ENCODE peak calls at places on chromosomes 6 and 20, in five cellular contexts. One of them, this sample, is unnamed.

GRCh38 chr6:29946787-29947186 is 4.5 kb downstream of the HLA-A start:
- DNase-seq in choroid plexus epithelial cell: no peak
- DNase-seq in stimulated activated CD4-positive, alpha-beta T cell treated with anti-CD3 and anti-CD28 coated beads, TNF-alpha, amount 100 ng/mL, for 1 hour: no peak
- DNase-seq in fibroblast of lung: no peak
- DNase-seq in WERI-Rb-1: no peak
- DNase-seq in this sample: no peak

GRCh38 chr6:107600936-107601335 is 111.0 kb downstream of the SOBP start:
- DNase-seq in WERI-Rb-1: no peak
- DNase-seq in choroid plexus epithelial cell: peak
- DNase-seq in fibroblast of lung: peak
- DNase-seq in stimulated activated CD4-positive, alpha-beta T cell treated with anti-CD3 and anti-CD28 coated beads, TNF-alpha, amount 100 ng/mL, for 1 hour: no peak
- DNase-seq in this sample: no peak

GRCh38 chr6:164014716-164015484 is 600.4 kb downstream of the QKI start:
- DNase-seq in fibroblast of lung: no peak
- DNase-seq in WERI-Rb-1: no peak
- DNase-seq in choroid plexus epithelial cell: no peak
- DNase-seq in stimulated activated CD4-positive, alpha-beta T cell treated with anti-CD3 and anti-CD28 coated beads, TNF-alpha, amount 100 ng/mL, for 1 hour: no peak
- DNase-seq in this sample: no peak

GRCh38 chr6:129686941-129687627 is 22.9 kb downstream of the ARHGAP18 start:
- DNase-seq in fibroblast of lung: no peak
- DNase-seq in choroid plexus epithelial cell: peak
- DNase-seq in WERI-Rb-1: no peak
- DNase-seq in stimulated activated CD4-positive, alpha-beta T cell treated with anti-CD3 and anti-CD28 coated beads, TNF-alpha, amount 100 ng/mL, for 1 hour: no peak
- DNase-seq in this sample: peak

GRCh38 chr6:127464161-127464880 is 5.1 kb upstream of the KIAA0408 start:
- DNase-seq in choroid plexus epithelial cell: peak
- DNase-seq in fibroblast of lung: peak
- DNase-seq in WERI-Rb-1: no peak
- DNase-seq in stimulated activated CD4-positive, alpha-beta T cell treated with anti-CD3 and anti-CD28 coated beads, TNF-alpha, amount 100 ng/mL, for 1 hour: no peak
- DNase-seq in this sample: no peak

GRCh38 chr6:28606424-28607391 is 81.0 kb downstream of the GPX5 start:
- DNase-seq in WERI-Rb-1: peak
- DNase-seq in choroid plexus epithelial cell: peak
- DNase-seq in stimulated activated CD4-positive, alpha-beta T cell treated with anti-CD3 and anti-CD28 coated beads, TNF-alpha, amount 100 ng/mL, for 1 hour: no peak
- DNase-seq in fibroblast of lung: peak
- DNase-seq in this sample: peak

GRCh38 chr6:88763160-88763559 is 200.3 kb downstream of the RNGTT start:
- DNase-seq in fibroblast of lung: no peak
- DNase-seq in stimulated activated CD4-positive, alpha-beta T cell treated with anti-CD3 and anti-CD28 coated beads, TNF-alpha, amount 100 ng/mL, for 1 hour: no peak
- DNase-seq in choroid plexus epithelial cell: no peak
- DNase-seq in WERI-Rb-1: no peak
- DNase-seq in this sample: no peak

GRCh38 chr20:5531318-5532081 is 214.7 kb upstream of the PROKR2 start:
- DNase-seq in fibroblast of lung: peak
- DNase-seq in choroid plexus epithelial cell: peak
- DNase-seq in WERI-Rb-1: no peak
- DNase-seq in stimulated activated CD4-positive, alpha-beta T cell treated with anti-CD3 and anti-CD28 coated beads, TNF-alpha, amount 100 ng/mL, for 1 hour: no peak
- DNase-seq in this sample: no peak

GRCh38 chr6:157760589-157761330 is 62.3 kb upstream of the SNX9 start:
- DNase-seq in stimulated activated CD4-positive, alpha-beta T cell treated with anti-CD3 and anti-CD28 coated beads, TNF-alpha, amount 100 ng/mL, for 1 hour: no peak
- DNase-seq in WERI-Rb-1: peak
- DNase-seq in choroid plexus epithelial cell: peak
- DNase-seq in fibroblast of lung: peak
- DNase-seq in this sample: no peak

GRCh38 chr6:71602385-71602949 is 283.9 kb upstream of the RIMS1 start:
- DNase-seq in WERI-Rb-1: no peak
- DNase-seq in stimulated activated CD4-positive, alpha-beta T cell treated with anti-CD3 and anti-CD28 coated beads, TNF-alpha, amount 100 ng/mL, for 1 hour: no peak
- DNase-seq in choroid plexus epithelial cell: no peak
- DNase-seq in fibroblast of lung: no peak
- DNase-seq in this sample: no peak

GRCh38 chr20:35283441-35284266 is 918 bp downstream of the EIF6 start:
- DNase-seq in WERI-Rb-1: peak
- DNase-seq in choroid plexus epithelial cell: no peak
- DNase-seq in fibroblast of lung: no peak
- DNase-seq in stimulated activated CD4-positive, alpha-beta T cell treated with anti-CD3 and anti-CD28 coated beads, TNF-alpha, amount 100 ng/mL, for 1 hour: no peak
- DNase-seq in this sample: no peak

GRCh38 chr6:13248053-13248452 is 80.3 kb downstream of the TBC1D7 start:
- DNase-seq in WERI-Rb-1: peak
- DNase-seq in fibroblast of lung: peak
- DNase-seq in choroid plexus epithelial cell: peak
- DNase-seq in stimulated activated CD4-positive, alpha-beta T cell treated with anti-CD3 and anti-CD28 coated beads, TNF-alpha, amount 100 ng/mL, for 1 hour: no peak
- DNase-seq in this sample: peak

GRCh38 chr20:31514154-31515071 is at the start of gene HM13:
- DNase-seq in stimulated activated CD4-positive, alpha-beta T cell treated with anti-CD3 and anti-CD28 coated beads, TNF-alpha, amount 100 ng/mL, for 1 hour: peak
- DNase-seq in choroid plexus epithelial cell: peak
- DNase-seq in WERI-Rb-1: peak
- DNase-seq in fibroblast of lung: peak
- DNase-seq in this sample: peak

GRCh38 chr6:121335111-121336008 is 1.1 kb upstream of the TBC1D32 start:
- DNase-seq in choroid plexus epithelial cell: no peak
- DNase-seq in stimulated activated CD4-positive, alpha-beta T cell treated with anti-CD3 and anti-CD28 coated beads, TNF-alpha, amount 100 ng/mL, for 1 hour: no peak
- DNase-seq in WERI-Rb-1: no peak
- DNase-seq in fibroblast of lung: no peak
- DNase-seq in this sample: peak

GRCh38 chr6:54710430-54710829 is 136.1 kb upstream of the FAM83B start:
- DNase-seq in WERI-Rb-1: no peak
- DNase-seq in choroid plexus epithelial cell: no peak
- DNase-seq in stimulated activated CD4-positive, alpha-beta T cell treated with anti-CD3 and anti-CD28 coated beads, TNF-alpha, amount 100 ng/mL, for 1 hour: no peak
- DNase-seq in fibroblast of lung: no peak
- DNase-seq in this sample: no peak

GRCh38 chr6:107435798-107436197 is 23.6 kb downstream of the PDSS2 start:
- DNase-seq in fibroblast of lung: peak
- DNase-seq in WERI-Rb-1: no peak
- DNase-seq in choroid plexus epithelial cell: peak
- DNase-seq in stimulated activated CD4-positive, alpha-beta T cell treated with anti-CD3 and anti-CD28 coated beads, TNF-alpha, amount 100 ng/mL, for 1 hour: no peak
- DNase-seq in this sample: no peak

GRCh38 chr6:38783436-38784228 is 68.5 kb downstream of the DNAH8 start:
- DNase-seq in fibroblast of lung: no peak
- DNase-seq in stimulated activated CD4-positive, alpha-beta T cell treated with anti-CD3 and anti-CD28 coated beads, TNF-alpha, amount 100 ng/mL, for 1 hour: no peak
- DNase-seq in choroid plexus epithelial cell: no peak
- DNase-seq in WERI-Rb-1: peak
- DNase-seq in this sample: no peak

GRCh38 chr6:5556011-5556410 is 294.7 kb downstream of the FARS2 start:
- DNase-seq in fibroblast of lung: no peak
- DNase-seq in WERI-Rb-1: peak
- DNase-seq in choroid plexus epithelial cell: no peak
- DNase-seq in stimulated activated CD4-positive, alpha-beta T cell treated with anti-CD3 and anti-CD28 coated beads, TNF-alpha, amount 100 ng/mL, for 1 hour: no peak
- DNase-seq in this sample: no peak

GRCh38 chr20:44780226-44780625 is 30.1 kb downstream of the RIMS4 start:
- DNase-seq in stimulated activated CD4-positive, alpha-beta T cell treated with anti-CD3 and anti-CD28 coated beads, TNF-alpha, amount 100 ng/mL, for 1 hour: no peak
- DNase-seq in WERI-Rb-1: no peak
- DNase-seq in fibroblast of lung: peak
- DNase-seq in choroid plexus epithelial cell: peak
- DNase-seq in this sample: no peak

GRCh38 chr6:15479761-15480160 is 183.1 kb downstream of the DTNBP1 start:
- DNase-seq in fibroblast of lung: no peak
- DNase-seq in WERI-Rb-1: no peak
- DNase-seq in choroid plexus epithelial cell: no peak
- DNase-seq in stimulated activated CD4-positive, alpha-beta T cell treated with anti-CD3 and anti-CD28 coated beads, TNF-alpha, amount 100 ng/mL, for 1 hour: no peak
- DNase-seq in this sample: peak

GRCh38 chr6:12601881-12602280 is 114.7 kb upstream of the PHACTR1 start:
- DNase-seq in stimulated activated CD4-positive, alpha-beta T cell treated with anti-CD3 and anti-CD28 coated beads, TNF-alpha, amount 100 ng/mL, for 1 hour: no peak
- DNase-seq in choroid plexus epithelial cell: peak
- DNase-seq in WERI-Rb-1: no peak
- DNase-seq in fibroblast of lung: no peak
- DNase-seq in this sample: no peak

GRCh38 chr6:49912193-49912592 is 45.9 kb upstream of the CRISP1 start:
- DNase-seq in WERI-Rb-1: no peak
- DNase-seq in choroid plexus epithelial cell: no peak
- DNase-seq in fibroblast of lung: no peak
- DNase-seq in stimulated activated CD4-positive, alpha-beta T cell treated with anti-CD3 and anti-CD28 coated beads, TNF-alpha, amount 100 ng/mL, for 1 hour: no peak
- DNase-seq in this sample: no peak

GRCh38 chr20:47502801-47503239 is 1.1 kb downstream of the NCOA3 start:
- DNase-seq in WERI-Rb-1: no peak
- DNase-seq in choroid plexus epithelial cell: peak
- DNase-seq in stimulated activated CD4-positive, alpha-beta T cell treated with anti-CD3 and anti-CD28 coated beads, TNF-alpha, amount 100 ng/mL, for 1 hour: no peak
- DNase-seq in fibroblast of lung: peak
- DNase-seq in this sample: peak

GRCh38 chr6:154154389-154154967 is 115.4 kb downstream of the OPRM1 start:
- DNase-seq in fibroblast of lung: peak
- DNase-seq in stimulated activated CD4-positive, alpha-beta T cell treated with anti-CD3 and anti-CD28 coated beads, TNF-alpha, amount 100 ng/mL, for 1 hour: peak
- DNase-seq in WERI-Rb-1: peak
- DNase-seq in choroid plexus epithelial cell: peak
- DNase-seq in this sample: peak

GRCh38 chr6:133888931-133889556 is at the start of gene TCF21:
- DNase-seq in stimulated activated CD4-positive, alpha-beta T cell treated with anti-CD3 and anti-CD28 coated beads, TNF-alpha, amount 100 ng/mL, for 1 hour: no peak
- DNase-seq in choroid plexus epithelial cell: peak
- DNase-seq in fibroblast of lung: peak
- DNase-seq in WERI-Rb-1: no peak
- DNase-seq in this sample: no peak

GRCh38 chr20:46985241-46985640 is 90.6 kb downstream of the EYA2 start:
- DNase-seq in fibroblast of lung: no peak
- DNase-seq in WERI-Rb-1: no peak
- DNase-seq in stimulated activated CD4-positive, alpha-beta T cell treated with anti-CD3 and anti-CD28 coated beads, TNF-alpha, amount 100 ng/mL, for 1 hour: no peak
- DNase-seq in choroid plexus epithelial cell: no peak
- DNase-seq in this sample: no peak